ENCODE peak calls at places on chromosomes 7 and 10, in six cellular contexts. Y, Z, I, B, F and E are unnamed samples.

GRCh38 chr7:123660514-123661354 is 5.1 kb downstream of the LMOD2 start:
- DNase-seq in Y (no peak), B (no peak), Z (no peak), F (no peak), I (no peak), E (no peak)

GRCh38 chr10:59290448-59290847 is 71.9 kb downstream of the FAM13C start:
- DNase-seq in B (no peak), F (no peak), Z (no peak), I (no peak), Y (no peak), E (no peak)

GRCh38 chr10:85148693-85149640 is 820.6 kb downstream of the CCSER2 start:
- DNase-seq in F (no peak), Z (no peak), I (no peak), Y (no peak), B (no peak), E (no peak)

GRCh38 chr10:101939273-101939635 is 95.7 kb upstream of the KCNIP2 start:
- DNase-seq in B (peak; percentile 78), F (no peak), Y (no peak), I (peak; percentile 75), Z (no peak), E (no peak)

GRCh38 chr7:2575733-2576350 is 17.1 kb downstream of the IQCE start:
- DNase-seq in Y (no peak), I (no peak), Z (no peak), F (no peak), B (no peak), E (no peak)

GRCh38 chr7:26180792-26181198 is 19.8 kb downstream of the HNRNPA2B1 start:
- DNase-seq in I (no peak), F (no peak), B (no peak), Z (no peak), Y (no peak), E (no peak)

GRCh38 chr10:102633282-102633681 is 11.0 kb upstream of the TRIM8 start:
- DNase-seq in F (no peak), B (no peak), I (no peak), Y (no peak), Z (no peak), E (peak; percentile 75)

GRCh38 chr7:5574770-5575269 is 151.2 kb upstream of the TNRC18 start:
- DNase-seq in Y (no peak), Z (no peak), F (no peak), B (no peak), I (no peak), E (peak; percentile 83)

GRCh38 chr7:69659964-69660363 is 61.7 kb downstream of the AUTS2 start:
- DNase-seq in I (no peak), Y (no peak), F (no peak), Z (no peak), B (no peak), E (no peak)

GRCh38 chr7:1530946-1531262 is 402 bp downstream of the MAFK start:
- DNase-seq in I (no peak), Z (no peak), B (peak; percentile 27), F (no peak), Y (peak; percentile 62), E (no peak)

GRCh38 chr7:143906176-143906575 is 4.2 kb upstream of the TCAF1 start:
- DNase-seq in Y (no peak), F (no peak), Z (no peak), B (no peak), I (no peak), E (no peak)

GRCh38 chr7:96508371-96508770 is 186.5 kb upstream of the SLC25A13 start:
- DNase-seq in Y (no peak), Z (no peak), F (no peak), I (no peak), B (peak; percentile 49), E (no peak)

GRCh38 chr7:108455524-108455832 is 758 bp downstream of the NRCAM start:
- DNase-seq in I (no peak), F (no peak), Z (peak; percentile 24), B (peak; percentile 3), Y (peak; percentile 17), E (no peak)

GRCh38 chr7:28615091-28615490 is 202.8 kb downstream of the CREB5 start:
- DNase-seq in Y (no peak), Z (no peak), B (no peak), F (no peak), I (no peak), E (no peak)

GRCh38 chr10:100520811-100521210 is 1.1 kb upstream of the SEC31B start:
- DNase-seq in I (no peak), Y (no peak), Z (no peak), B (peak; percentile 41), F (no peak), E (no peak)

GRCh38 chr7:112116894-112117293 is 89.3 kb downstream of the DOCK4 start:
- DNase-seq in Z (no peak), Y (no peak), F (no peak), I (no peak), B (no peak), E (no peak)

GRCh38 chr10:47057471-47057870 is 146.2 kb downstream of the PTPN20 start:
- DNase-seq in B (no peak), I (no peak), Z (no peak), F (no peak), Y (no peak), E (no peak)

GRCh38 chr10:13352519-13352918 is 4.4 kb upstream of the SEPHS1 start:
- DNase-seq in I (no peak), Z (no peak), F (no peak), B (no peak), Y (no peak), E (no peak)

GRCh38 chr10:1185911-1186692 is 129.9 kb downstream of the WDR37 start:
- DNase-seq in F (no peak), Z (no peak), B (no peak), Y (no peak), I (no peak), E (no peak)